ENCODE peak calls at places on chromosomes 4 and X, in nine cellular contexts. Q is astrocyte of the hippocampus; A is small intestine; K is activated T-helper 1 cell treated with anti-CD3 and anti-CD28 coated beads, Interleukin-12 subunit alpha, Interleukin-12 subunit beta, Interleukin-2, Interleukin-4 antibody, amounts not matched to agents 30 ng/mL and 10 ng/mL and 1 ng/mL, durations not matched to agents 14 hours and 24 hours and 36 hours; N is T follicular helper cell; J is stimulated activated CD8-positive, alpha-beta memory T cell treated with anti-CD3 and anti-CD28 coated beads, Interleukin-15, amount 100 ng/mL, for 24 hours; V is breast epithelium; L is fibroblast of mammary gland; P is globus pallidus. O is an unnamed sample.
A peak's percentile ranks its signal among the peaks of the same experiment; 100 is the strongest.

GRCh38 chr4:38615847-38616246 is 48.2 kb upstream of the KLF3 start:
- DNase-seq in Q (no peak), A (no peak), K (no peak), N (no peak), J (no peak), V (no peak), L (no peak), P (no peak), O (no peak)

GRCh38 chrX:42714981-42715688 is 62.8 kb downstream of the PPP1R2C start:
- DNase-seq in Q (peak; percentile 81), A (peak; percentile 53), K (no peak), N (peak; percentile 7), J (no peak), V (peak; percentile 50), L (no peak), P (peak; percentile 79), O (peak; percentile 78)

GRCh38 chr4:124958812-124959211 is 246.3 kb upstream of the ANKRD50 start:
- DNase-seq in Q (no peak), A (no peak), K (no peak), N (no peak), J (no peak), V (no peak), L (no peak), P (no peak), O (no peak)

GRCh38 chrX:46257451-46257879 is 287.8 kb downstream of the ZNF674 start:
- DNase-seq in Q (no peak), A (no peak), K (no peak), N (no peak), J (no peak), V (no peak), L (no peak), P (no peak), O (no peak)

GRCh38 chrX:30971761-30972603 is 82.9 kb upstream of the TAB3 start:
- DNase-seq in Q (peak; percentile 51), A (peak; percentile 53), K (peak; percentile 7), N (no peak), J (no peak), V (no peak), L (peak; percentile 54), P (peak; percentile 0), O (peak; percentile 61)

GRCh38 chr4:140099993-140100392 is 54.0 kb downstream of the MAML3 start:
- DNase-seq in Q (no peak), A (peak; percentile 28), K (no peak), N (no peak), J (no peak), V (no peak), L (no peak), P (peak; percentile 56), O (no peak)

GRCh38 chrX:85244411-85245210 is 820 bp downstream of the ZNF711 start:
- DNase-seq in Q (peak; percentile 50), A (peak; percentile 7), K (no peak), N (no peak), J (no peak), V (no peak), L (peak; percentile 11), P (peak; percentile 11), O (peak; percentile 47)

GRCh38 chrX:120732879-120733278 is 103.0 kb upstream of the C1GALT1C1 start:
- DNase-seq in Q (no peak), A (no peak), K (no peak), N (no peak), J (no peak), V (no peak), L (no peak), P (no peak), O (no peak)

GRCh38 chrX:38879631-38880220 is 78.5 kb downstream of the MID1IP1 start:
- DNase-seq in Q (no peak), A (peak; percentile 34), K (no peak), N (no peak), J (no peak), V (no peak), L (no peak), P (no peak), O (no peak)

GRCh38 chrX:129665916-129666644 is 11.3 kb upstream of the APLN start:
- DNase-seq in Q (peak; percentile 78), A (no peak), K (no peak), N (no peak), J (no peak), V (no peak), L (peak; percentile 76), P (no peak), O (no peak)

GRCh38 chr4:829291-829690 is 3.4 kb upstream of the CPLX1 start:
- DNase-seq in Q (no peak), A (no peak), K (no peak), N (no peak), J (no peak), V (no peak), L (no peak), P (no peak), O (no peak)

GRCh38 chr4:121599049-121599448 is 97.7 kb downstream of the ANXA5 start:
- DNase-seq in Q (no peak), A (no peak), K (no peak), N (no peak), J (no peak), V (no peak), L (no peak), P (no peak), O (no peak)

GRCh38 chrX:87732133-87732532 is 214.5 kb downstream of the KLHL4 start:
- DNase-seq in Q (no peak), A (no peak), K (no peak), N (no peak), J (no peak), V (no peak), L (no peak), P (no peak), O (no peak)

O was measured in SK-N-DZ.